ENCODE peak calls at places on chromosomes 2 and 18, in nine cellular contexts. H, K, W, T, C, Q, Y, E and R are unnamed samples.

GRCh38 chr2:197107291-197108269 is 181.1 kb upstream of the PGAP1 start:
- DNase-seq in C (peak; percentile 23), W (no peak), Q (no peak), T (peak; percentile 40), K (no peak), Y (peak; percentile 69), H (peak; percentile 48), E (peak; percentile 73), R (no peak)

GRCh38 chr2:199424160-199424559 is 33.6 kb downstream of the SATB2 start:
- DNase-seq in K (no peak), Q (no peak), T (no peak), C (no peak), W (no peak), E (no peak), H (no peak), Y (no peak), R (no peak)

GRCh38 chr18:49955263-49955662 is 141.9 kb upstream of the ACAA2 start:
- DNase-seq in Y (no peak), T (no peak), K (no peak), E (no peak), C (no peak), H (no peak), W (no peak), Q (no peak), R (no peak)

GRCh38 chr2:10221976-10222870 is 80.5 kb upstream of the HPCAL1 start:
- DNase-seq in Y (no peak), K (no peak), C (no peak), H (no peak), T (no peak), E (no peak), W (no peak), Q (no peak), R (no peak)

GRCh38 chr2:200042944-200043343 is 87.6 kb downstream of the MAIP1 start:
- DNase-seq in E (no peak), K (no peak), H (no peak), Q (no peak), Y (peak; percentile 89), W (no peak), T (no peak), C (no peak), R (no peak)

GRCh38 chr2:19731040-19731439 is 170.7 kb downstream of the TTC32 start:
- DNase-seq in W (no peak), C (no peak), T (no peak), Q (no peak), Y (peak; percentile 42), K (no peak), E (no peak), H (no peak), R (no peak)

GRCh38 chr2:168467729-168468128 is 11.7 kb downstream of the CERS6 start:
- DNase-seq in H (no peak), C (no peak), Y (no peak), K (no peak), W (no peak), E (no peak), T (no peak), Q (no peak), R (no peak)

GRCh38 chr2:1894578-1894977 is 150.3 kb upstream of the PXDN start:
- DNase-seq in Y (no peak), E (no peak), C (no peak), Q (no peak), T (no peak), K (no peak), H (no peak), W (no peak), R (no peak)

GRCh38 chr2:36489296-36489695 is 108.7 kb downstream of the FEZ2 start:
- DNase-seq in Y (peak; percentile 78), H (no peak), W (no peak), C (no peak), E (no peak), Q (no peak), T (no peak), K (no peak), R (no peak)

GRCh38 chr2:20071397-20072383 is 20.3 kb upstream of the LAPTM4A start:
- DNase-seq in C (no peak), H (peak; percentile 36), Q (no peak), Y (peak; percentile 98), E (peak; percentile 71), T (peak; percentile 58), K (no peak), W (no peak), R (no peak)

GRCh38 chr2:67782443-67782842 is 280.4 kb downstream of the C1D start:
- DNase-seq in K (no peak), Y (peak; percentile 45), H (peak; percentile 20), T (peak; percentile 42), C (no peak), W (no peak), E (no peak), Q (no peak), R (no peak)

GRCh38 chr2:31221549-31221948 is 4.2 kb upstream of the CAPN14 start:
- DNase-seq in T (no peak), C (no peak), E (no peak), Q (no peak), H (no peak), W (no peak), K (no peak), Y (no peak), R (no peak)

GRCh38 chr18:62450175-62450545 is 72.7 kb upstream of the ZCCHC2 start:
- DNase-seq in H (no peak), K (no peak), Q (no peak), C (no peak), W (no peak), Y (no peak), E (no peak), T (no peak), R (no peak)
- H3K9me3 ChIP-seq in H (no peaks in the 10 kb centered on the region), K (no peaks in the 10 kb centered on the region), Q (no peaks in the 10 kb centered on the region), C (no peaks in the 10 kb centered on the region), W (peaks cover 5% of the 10 kb centered on the region), Y (no peaks in the 10 kb centered on the region), E (no peaks in the 10 kb centered on the region), T (no peaks in the 10 kb centered on the region), R (no peaks in the 10 kb centered on the region)

GRCh38 chr2:24820598-24821432 is 27.6 kb downstream of the CENPO start:
- DNase-seq in Q (no peak), C (no peak), E (no peak), T (no peak), K (no peak), Y (no peak), W (no peak), H (peak; percentile 5), R (no peak)

GRCh38 chr2:24820175-24820513 is 26.9 kb downstream of the CENPO start:
- DNase-seq in E (no peak), K (no peak), C (no peak), W (no peak), Q (no peak), T (no peak), H (peak; percentile 1), Y (no peak), R (no peak)

GRCh38 chr2:24821433-24821891 is 28.2 kb downstream of the CENPO start:
- DNase-seq in T (no peak), K (no peak), W (no peak), Q (no peak), Y (no peak), E (no peak), H (peak; percentile 6), C (no peak), R (no peak)

GRCh38 chr2:24824071-24824588 is 30.9 kb downstream of the CENPO start:
- DNase-seq in Y (no peak), C (no peak), W (no peak), K (no peak), T (no peak), H (peak; percentile 7), Q (no peak), E (no peak), R (no peak)

DNA sequence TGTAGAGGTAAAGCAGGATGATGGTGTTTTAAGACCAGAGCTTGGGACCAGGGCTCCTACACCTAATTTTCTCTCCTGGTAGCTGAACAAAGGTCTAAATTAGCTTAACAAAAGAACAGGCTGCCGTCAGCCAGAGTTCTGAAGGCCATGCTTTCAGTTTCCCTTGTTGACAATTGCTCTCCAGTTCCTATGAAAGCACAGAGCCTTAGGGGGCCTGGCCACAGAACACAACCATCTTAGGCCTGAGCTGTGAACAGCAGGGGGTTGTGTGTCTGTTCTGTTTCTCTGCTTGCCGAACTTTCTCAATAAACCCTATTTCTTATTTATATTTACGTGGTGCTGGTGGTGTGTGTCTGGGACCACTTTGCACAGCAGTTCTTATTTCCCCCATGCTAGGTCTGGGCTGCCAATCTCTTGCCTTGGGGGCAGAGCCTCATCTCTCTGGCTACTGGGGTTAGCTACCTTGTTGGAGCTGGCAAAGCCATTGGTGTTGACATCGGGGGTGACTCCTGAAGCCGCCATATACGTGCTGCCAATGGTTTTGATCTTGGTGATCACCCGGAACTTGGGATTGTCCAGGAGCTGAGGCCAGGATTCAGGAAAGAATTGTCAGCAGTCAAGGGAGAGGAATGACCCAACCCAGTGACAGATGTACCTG is 29.0 kb downstream of the CENPO start:
- DNase-seq in Y (no peak), C (no peak), W (no peak), E (no peak), T (no peak), H (peak; percentile 2), Q (no peak), K (no peak), R (no peak)
- TF ChIP-seq POLR2A in Y (no peak), C (no peak), W (no peak), E (no peak), T (no peak), H (no peak), Q (no peak), K (no peak), R (no peak)

DNA sequence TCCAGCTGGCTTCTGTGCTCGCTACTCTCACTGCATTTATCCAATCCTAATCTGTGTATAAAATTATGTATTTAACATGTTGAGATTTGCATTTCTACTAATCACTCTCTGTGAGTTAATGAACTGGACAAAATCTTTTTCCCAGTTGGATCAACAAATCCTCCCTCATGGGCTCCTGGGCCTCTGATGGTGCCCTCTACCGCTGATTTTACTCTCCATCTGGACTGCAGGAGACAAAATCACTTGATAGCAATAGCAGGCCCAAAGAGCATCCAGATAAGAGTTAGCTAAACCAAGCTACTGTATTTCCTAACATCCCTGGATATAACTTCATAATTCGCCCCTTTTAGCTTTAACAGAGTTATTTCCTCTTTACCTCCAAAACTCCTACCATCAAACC is 14.4 kb downstream of the REG3G start:
- DNase-seq in H (no peak), Q (no peak), W (no peak), T (no peak), C (no peak), Y (no peak), E (no peak), K (no peak), R (no peak)
- H3K9me3 ChIP-seq in H (no peaks in the 10 kb centered on the region), Q (no peaks in the 10 kb centered on the region), W (no peaks in the 10 kb centered on the region), T (no peaks in the 10 kb centered on the region), C (no peaks in the 10 kb centered on the region), Y (peaks cover 5% of the 10 kb centered on the region), E (no peaks in the 10 kb centered on the region), K (no peaks in the 10 kb centered on the region), R (no peaks in the 10 kb centered on the region)

DNA sequence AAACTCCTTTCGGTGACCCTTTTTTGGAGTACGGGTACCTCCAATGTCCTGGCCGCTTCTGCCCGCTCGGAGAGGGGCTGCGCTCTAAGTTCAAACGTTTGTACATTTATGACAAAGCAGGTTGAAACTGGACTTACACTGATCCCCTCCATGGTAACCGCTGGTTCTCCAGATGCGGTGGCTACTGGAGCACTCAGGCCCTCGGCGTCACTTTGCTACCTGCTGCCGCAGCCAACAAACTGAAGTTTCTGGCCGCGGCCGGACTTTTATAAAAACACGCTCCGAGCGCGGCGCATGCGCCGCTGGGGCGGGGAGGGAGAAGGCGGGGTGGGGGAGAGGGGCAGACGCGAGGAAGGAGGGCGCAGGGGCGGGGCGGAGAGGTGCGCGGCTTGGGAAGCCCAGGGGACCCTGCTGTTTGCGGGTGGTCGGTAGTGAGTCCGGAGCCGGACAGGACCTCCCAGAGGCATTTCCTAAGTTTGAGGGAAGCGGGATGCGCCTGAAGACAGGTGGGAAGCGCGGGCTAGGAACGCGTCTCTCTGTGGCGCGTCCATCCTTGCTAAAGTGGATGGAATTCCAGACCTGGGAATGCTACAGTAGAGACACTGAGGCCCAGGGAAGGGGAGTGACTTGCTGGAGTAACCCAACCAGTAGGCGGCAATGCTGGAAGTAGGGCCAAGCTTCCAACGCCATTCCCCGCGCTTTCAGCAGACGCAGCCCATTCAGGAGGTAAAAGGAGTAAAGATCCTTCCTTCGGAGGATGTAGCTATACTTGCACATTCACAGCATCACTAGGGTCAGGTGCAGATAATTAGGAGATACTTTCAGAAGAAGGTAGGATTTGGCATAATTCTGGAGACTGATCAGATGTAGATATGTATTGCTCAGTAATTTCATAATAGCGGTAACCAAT is at the start of gene CXCR4:
- DNase-seq in W (peak; percentile 93), H (peak; percentile 77), E (peak; percentile 30), T (peak; percentile 72), K (peak; percentile 39), Y (peak; percentile 2), C (peak; percentile 83), Q (peak; percentile 54), R (peak; percentile 95)
- TF ChIP-seq POLR2A in W (no peak), H (peak; percentile 83), E (no peak), T (peak; percentile 61), K (peak; percentile 25), Y (no peak), C (peak; percentile 89), Q (peak; percentile 85), R (peak; percentile 76)